ENCODE peak calls at places on chromosomes 13 and 19, in eight cellular contexts. A, C, K, H, D, B, Q and P are unnamed samples.

GRCh38 chr19:15812059-15812722 is 3.3 kb downstream of the OR10H1 start:
- DNase-seq in K (peak; percentile 30), B (peak; percentile 52), C (no peak), D (peak; percentile 8), Q (no peak), A (no peak), H (peak; percentile 7), P (peak; percentile 40)

GRCh38 chr13:45310341-45311138 is 30.4 kb downstream of the TPT1 start:
- DNase-seq in D (no peak), A (no peak), K (no peak), B (no peak), C (no peak), Q (no peak), H (no peak), P (no peak)

GRCh38 chr13:90201198-90201597 is 1146.3 kb upstream of the MIR17HG start:
- DNase-seq in D (no peak), C (no peak), K (no peak), Q (no peak), H (no peak), B (no peak), A (no peak), P (no peak)

GRCh38 chr13:98496966-98497365 is 79.9 kb downstream of the STK24 start:
- DNase-seq in B (no peak), D (no peak), Q (no peak), K (no peak), A (no peak), C (no peak), H (no peak), P (no peak)

GRCh38 chr13:106499905-106500304 is 35.6 kb downstream of the EFNB2 start:
- DNase-seq in Q (no peak), C (no peak), H (no peak), B (no peak), D (no peak), K (no peak), A (no peak), P (no peak)

GRCh38 chr19:8320564-8321066 is 560 bp downstream of the NDUFA7 start:
- DNase-seq in D (no peak), Q (no peak), K (no peak), H (no peak), B (no peak), A (peak; percentile 22), C (no peak), P (no peak)

GRCh38 chr13:78787189-78787588 is 128.2 kb upstream of the OBI1 start:
- DNase-seq in D (no peak), A (no peak), B (no peak), H (no peak), C (no peak), Q (no peak), K (no peak), P (no peak)

GRCh38 chr13:25652764-25653163 is 281.0 kb downstream of the ATP8A2 start:
- DNase-seq in B (no peak), A (no peak), H (no peak), D (no peak), K (no peak), Q (no peak), C (no peak), P (no peak)

GRCh38 chr13:48775285-48775684 is 121.6 kb downstream of the CYSLTR2 start:
- DNase-seq in Q (no peak), A (no peak), K (no peak), C (peak; percentile 38), B (no peak), H (no peak), D (no peak), P (no peak)

GRCh38 chr19:48152552-48152951 is 17.6 kb downstream of the LIG1 start:
- DNase-seq in B (peak; percentile 67), C (peak; percentile 46), A (peak; percentile 52), K (peak; percentile 43), H (peak; percentile 74), D (peak; percentile 70), Q (peak; percentile 83), P (peak; percentile 59)

GRCh38 chr13:31927219-31927653 is 104.3 kb upstream of the FRY start:
- DNase-seq in D (no peak), Q (no peak), C (no peak), B (peak; percentile 71), K (no peak), H (no peak), A (no peak), P (peak; percentile 40)

GRCh38 chr13:101449971-101450748 is 2.3 kb upstream of the ITGBL1 start:
- DNase-seq in B (no peak), H (no peak), K (no peak), D (no peak), A (no peak), Q (no peak), C (peak; percentile 76), P (no peak)

GRCh38 chr13:113999618-113999910 is 25.7 kb upstream of the C13orf46 start:
- DNase-seq in C (no peak), Q (no peak), H (no peak), A (no peak), K (no peak), D (no peak), B (no peak), P (no peak)

GRCh38 chr19:3061214-3062161 is 807 bp downstream of the TLE5 start:
- DNase-seq in H (no peak), Q (peak; percentile 75), A (no peak), D (peak; percentile 64), B (no peak), K (peak; percentile 60), C (no peak), P (peak; percentile 52)

GRCh38 chr13:65460136-65460535 is 1770.0 kb downstream of the PCDH9 start:
- DNase-seq in A (no peak), H (no peak), D (no peak), B (no peak), C (no peak), K (no peak), Q (no peak), P (no peak)

GRCh38 chr19:2586196-2586595 is 110.3 kb downstream of the GADD45B start:
- DNase-seq in Q (peak; percentile 39), A (no peak), B (no peak), K (no peak), H (no peak), D (no peak), C (no peak), P (no peak)

GRCh38 chr13:22648325-22648758 is 532.4 kb upstream of the SGCG start:
- DNase-seq in K (no peak), A (no peak), C (no peak), Q (no peak), D (no peak), B (no peak), H (peak; percentile 22), P (peak; percentile 51)

GRCh38 chr13:59408738-59409137 is 755.0 kb downstream of the DIAPH3 start:
- DNase-seq in B (no peak), Q (no peak), H (no peak), D (no peak), K (no peak), A (no peak), C (no peak), P (peak; percentile 31)

GRCh38 chr19:17420267-17420924 is 549 bp downstream of the MVB12A start:
- DNase-seq in K (no peak), D (peak; percentile 52), B (peak; percentile 57), Q (peak; percentile 62), H (peak; percentile 12), A (no peak), C (no peak), P (peak; percentile 35)

GRCh38 chr19:3360494-3361383 is 5.6 kb upstream of the NFIC start:
- DNase-seq in D (peak; percentile 87), H (no peak), B (peak; percentile 88), C (no peak), A (peak; percentile 62), K (peak; percentile 55), Q (peak; percentile 85), P (peak; percentile 66)

GRCh38 chr19:336067-336614 is 8.5 kb downstream of the MIER2 start:
- DNase-seq in H (no peak), D (no peak), Q (no peak), C (no peak), B (no peak), A (no peak), K (no peak), P (no peak)

GRCh38 chr19:15378529-15379082 is 981 bp downstream of the AKAP8 start:
- DNase-seq in C (no peak), Q (peak; percentile 71), A (no peak), H (peak; percentile 30), D (peak; percentile 71), K (peak; percentile 24), B (no peak), P (peak; percentile 59)

GRCh38 chr13:60642552-60642951 is 245.5 kb downstream of the TDRD3 start:
- DNase-seq in Q (no peak), A (no peak), D (no peak), C (no peak), K (no peak), H (no peak), B (no peak), P (no peak)

GRCh38 chr19:47020132-47020805 is 632 bp downstream of the NPAS1 start:
- DNase-seq in Q (no peak), B (no peak), C (no peak), K (no peak), H (no peak), D (no peak), A (no peak), P (no peak)

GRCh38 chr19:19858751-19859150 is 6.9 kb upstream of the ZNF253 start:
- DNase-seq in D (no peak), C (no peak), H (no peak), B (no peak), K (no peak), Q (no peak), A (no peak), P (no peak)

GRCh38 chr19:38736413-38737280 is 7.6 kb downstream of the CAPN12 start:
- DNase-seq in B (peak; percentile 79), H (no peak), A (no peak), C (no peak), Q (peak; percentile 83), K (peak; percentile 65), D (peak; percentile 82), P (peak; percentile 83)

GRCh38 chr19:47663435-47663910 is 49.7 kb upstream of the EHD2 start:
- DNase-seq in A (no peak), H (no peak), B (no peak), K (no peak), Q (no peak), D (no peak), C (peak; percentile 90), P (no peak)

GRCh38 chr19:35714601-35715354 is 3.0 kb upstream of the KMT2B start:
- DNase-seq in A (no peak), H (no peak), D (peak; percentile 60), Q (no peak), K (no peak), C (no peak), B (no peak), P (no peak)

GRCh38 chr19:27779953-27780352 is 1433.0 kb downstream of the UQCRFS1 start:
- DNase-seq in D (no peak), K (no peak), A (no peak), Q (no peak), C (no peak), B (peak; percentile 24), H (no peak), P (no peak)

GRCh38 chr19:54518844-54519243 is 16.2 kb downstream of the LAIR2 start:
- DNase-seq in Q (no peak), H (no peak), B (no peak), D (peak; percentile 57), C (no peak), K (no peak), A (no peak), P (no peak)

GRCh38 chr13:59201836-59202235 is 961.9 kb downstream of the DIAPH3 start:
- DNase-seq in B (no peak), C (no peak), H (no peak), A (no peak), Q (no peak), D (no peak), K (no peak), P (no peak)

GRCh38 chr19:18735752-18736151 is 52.3 kb downstream of the CRTC1 start:
- DNase-seq in K (no peak), A (no peak), D (no peak), C (no peak), Q (peak; percentile 59), B (no peak), H (no peak), P (no peak)

GRCh38 chr19:35644987-35645679 is 3.0 kb upstream of the COX6B1 start:
- DNase-seq in H (peak; percentile 90), A (no peak), C (no peak), D (peak; percentile 94), B (peak; percentile 78), Q (peak; percentile 87), K (peak; percentile 54), P (peak; percentile 87)

GRCh38 chr13:34506796-34507195 is 435.3 kb upstream of the NBEA start:
- DNase-seq in Q (no peak), B (no peak), D (no peak), K (no peak), H (no peak), C (no peak), A (no peak), P (no peak)